ENCODE peak calls at places on chromosomes 7 and 10, in five cellular contexts. N is SK-N-SH, A is K562, O is HEK293T, J is HepG2. U is an unnamed sample.

GRCh38 chr10:112373912-112374338 is at the start of gene ACSL5:
- DNase-seq in O (no peak), A (no peak), J (peak; percentile 95), N (no peak), U (no peak)

GRCh38 chr7:21902240-21902639 is 43.5 kb downstream of the CDCA7L start:
- DNase-seq in O (no peak), A (no peak), J (no peak), N (no peak), U (no peak)

GRCh38 chr10:30476511-30476910 is 42.5 kb downstream of the MAP3K8 start:
- DNase-seq in O (no peak), J (no peak), A (no peak), N (no peak), U (no peak)

GRCh38 chr10:132461683-132462231 is 64.8 kb downstream of the PWWP2B start:
- DNase-seq in O (no peak), J (no peak), N (no peak), A (no peak), U (no peak)

GRCh38 chr7:131861620-131862346 is 305.4 kb upstream of the PODXL start:
- DNase-seq in J (no peak), O (no peak), N (no peak), A (no peak), U (no peak)

GRCh38 chr10:118259288-118259906 is 82.7 kb downstream of the FAM204A start:
- DNase-seq in J (peak; percentile 19), A (peak; percentile 54), N (peak; percentile 47), O (peak; percentile 84), U (no peak)

GRCh38 chr10:89470628-89471027 is 56.3 kb downstream of the IFIT5 start:
- DNase-seq in O (no peak), N (no peak), J (no peak), A (no peak), U (no peak)

GRCh38 chr7:70512719-70513118 is 619.2 kb upstream of the GALNT17 start:
- DNase-seq in N (no peak), J (no peak), A (no peak), O (no peak), U (no peak)

GRCh38 chr10:110207805-110208613 is 604 bp downstream of the MXI1 start:
- DNase-seq in N (peak; percentile 66), O (peak; percentile 42), J (no peak), A (peak; percentile 38), U (no peak)

GRCh38 chr10:131786756-131787605 is 113.8 kb upstream of the PPP2R2D start:
- DNase-seq in J (no peak), O (no peak), N (peak; percentile 51), A (peak; percentile 31), U (peak; percentile 2)

GRCh38 chr10:27529010-27529783 is 25.1 kb downstream of the RAB18 start:
- DNase-seq in O (no peak), N (no peak), A (peak; percentile 44), J (no peak), U (no peak)

GRCh38 chr7:49812534-49812933 is 39.1 kb downstream of the VWC2 start:
- DNase-seq in A (no peak), O (no peak), J (no peak), N (no peak), U (no peak)

GRCh38 chr10:123675811-123676210 is 9.7 kb downstream of the GPR26 start:
- DNase-seq in N (no peak), O (no peak), A (no peak), J (no peak), U (no peak)

GRCh38 chr7:91082038-91082437 is 182.2 kb upstream of the FZD1 start:
- DNase-seq in A (no peak), J (no peak), N (no peak), O (no peak), U (no peak)

GRCh38 chr7:585229-585711 is 65.6 kb upstream of the PDGFA start:
- DNase-seq in J (no peak), N (no peak), O (no peak), A (peak; percentile 67), U (peak; percentile 43)

GRCh38 chr7:54349259-54349658 is 192.9 kb upstream of the VSTM2A start:
- DNase-seq in J (no peak), N (no peak), A (no peak), O (no peak), U (no peak)

GRCh38 chr10:44994752-44995530 is 5.8 kb upstream of the ZNF22 start:
- DNase-seq in J (no peak), O (no peak), N (no peak), A (no peak), U (no peak)

GRCh38 chr7:2940466-2940865 is 96.4 kb upstream of the GNA12 start:
- DNase-seq in N (no peak), J (no peak), O (no peak), A (no peak), U (no peak)

GRCh38 chr7:13742126-13742525 is 247.3 kb downstream of the ETV1 start:
- DNase-seq in A (no peak), N (no peak), J (no peak), O (no peak), U (no peak)

GRCh38 chr10:29078919-29079318 is 210.0 kb upstream of the LYZL1 start:
- DNase-seq in J (no peak), O (no peak), N (peak; percentile 14), A (no peak), U (no peak)

GRCh38 chr7:985915-986741 is 3.1 kb downstream of the CYP2W1 start:
- DNase-seq in A (peak; percentile 56), O (no peak), J (no peak), N (peak; percentile 70), U (no peak)

GRCh38 chr10:72272689-72273409 is 875 bp upstream of the DDIT4 start:
- DNase-seq in O (peak; percentile 81), J (peak; percentile 88), N (peak; percentile 89), A (peak; percentile 81), U (no peak)

GRCh38 chr7:149460493-149461330 is at the start of gene ZNF777:
- DNase-seq in O (peak; percentile 93), A (peak; percentile 88), N (peak; percentile 97), J (peak; percentile 75), U (peak; percentile 34)

GRCh38 chr7:157825325-157825724 is 488.5 kb downstream of the DNAJB6 start:
- DNase-seq in N (no peak), J (no peak), A (no peak), O (no peak), U (no peak)

GRCh38 chr10:42932735-42933453 is 144.0 kb upstream of the RET start:
- DNase-seq in O (no peak), A (peak; percentile 73), J (no peak), N (no peak), U (no peak)

GRCh38 chr7:9891056-9891455 is 1082.6 kb upstream of the PHF14 start:
- DNase-seq in J (no peak), O (no peak), N (no peak), A (no peak), U (no peak)

GRCh38 chr7:134890246-134891240 is 95.8 kb upstream of the AGBL3 start:
- DNase-seq in A (no peak), J (peak; percentile 32), O (no peak), N (peak; percentile 79), U (no peak)

GRCh38 chr10:76649723-76650127 is 987.9 kb downstream of the KCNMA1 start:
- DNase-seq in N (no peak), A (no peak), O (no peak), J (no peak), U (no peak)

GRCh38 chr7:73698410-73698809 is 15.0 kb downstream of the BUD23 start:
- DNase-seq in J (no peak), N (no peak), A (no peak), O (no peak), U (no peak)

GRCh38 chr7:75727881-75728592 is 10.7 kb downstream of the HIP1 start:
- DNase-seq in J (peak; percentile 91), N (no peak), A (no peak), O (no peak), U (no peak)

GRCh38 chr10:46031648-46032532 is 1.5 kb upstream of the NCOA4 start:
- DNase-seq in N (no peak), J (peak; percentile 95), A (peak; percentile 40), O (no peak), U (no peak)

GRCh38 chr10:46037107-46037900 is 6.9 kb upstream of the NCOA4 start:
- DNase-seq in O (no peak), N (no peak), J (no peak), A (no peak), U (no peak)

GRCh38 chr10:46033602-46034011 is 3.2 kb upstream of the NCOA4 start:
- DNase-seq in N (no peak), J (peak; percentile 86), O (no peak), A (no peak), U (no peak)

GRCh38 chr10:46040004-46040403 is 6.1 kb downstream of the MSMB start:
- DNase-seq in J (no peak), A (no peak), N (no peak), O (no peak), U (no peak)

GRCh38 chr10:46035923-46036849 is 5.8 kb upstream of the NCOA4 start:
- DNase-seq in O (no peak), A (no peak), J (peak; percentile 90), N (no peak), U (no peak)
- TF ChIP-seq FOXM1 in O (no peak), A (no peak), J (no peak), N (no peak), U (no peak)

GRCh38 chr10:33365871-33366411 is 31.5 kb upstream of the NRP1 start:
- DNase-seq in O (no peak), A (no peak), J (no peak), N (no peak), U (no peak)

GRCh38 chr10:33365314-33365713 is 30.8 kb upstream of the NRP1 start:
- DNase-seq in A (no peak), J (no peak), O (no peak), N (no peak), U (no peak)

GRCh38 chr10:33358016-33358415 is 23.5 kb upstream of the NRP1 start:
- DNase-seq in O (no peak), N (no peak), A (no peak), J (no peak), U (no peak)

GRCh38 chr10:33368086-33368485 is 33.6 kb upstream of the NRP1 start:
- DNase-seq in N (no peak), A (no peak), O (no peak), J (no peak), U (no peak)

GRCh38 chr10:33363112-33363511 is 28.6 kb upstream of the NRP1 start:
- DNase-seq in O (no peak), A (no peak), J (no peak), N (no peak), U (no peak)
- TF ChIP-seq FOXM1 in O (no peak), A (no peak), J (no peak), N (no peak), U (no peak)

GRCh38 chr10:86377797-86378146 is 11.2 kb upstream of the GRID1 start:
- DNase-seq in O (no peak), J (no peak), A (no peak), N (no peak), U (no peak)

GRCh38 chr10:86375204-86375603 is 8.6 kb upstream of the GRID1 start:
- DNase-seq in N (no peak), J (no peak), O (no peak), A (no peak), U (no peak)

GRCh38 chr10:86374664-86375063 is 8.1 kb upstream of the GRID1 start:
- DNase-seq in J (no peak), A (no peak), N (peak; percentile 53), O (no peak), U (no peak)

GRCh38 chr10:86376403-86376802 is 9.8 kb upstream of the GRID1 start:
- DNase-seq in J (no peak), A (no peak), N (no peak), O (no peak), U (no peak)

GRCh38 chr10:86376852-86377796 is 10.5 kb upstream of the GRID1 start:
- DNase-seq in A (peak; percentile 79), J (peak; percentile 45), N (peak; percentile 94), O (peak; percentile 91), U (no peak)
- TF ChIP-seq FOXM1 in A (no peak), J (no peak), N (no peak), O (no peak), U (no peak)

GRCh38 chr10:22825841-22826240 is 102.0 kb upstream of the ARMC3 start:
- DNase-seq in A (no peak), N (peak; percentile 19), J (no peak), O (no peak), U (no peak)
- TF ChIP-seq FOXM1 in A (no peak), N (no peak), J (no peak), O (no peak), U (no peak)